ENCODE peak calls at places on chromosome 22, in ten cellular contexts. G is DND-41, Z is mesenchymal stem cell, R is GM23338, B is H54, J is NCI-H1694, E is nephron progenitor cell, F is T-helper 17 cell, C is EL, D is fibroblast of lung. V is an unnamed sample.

GRCh38 chr22:42747701-42748513 is 27.2 kb upstream of the A4GALT start:
- DNase-seq in G (no peak), Z (peak), R (no peak), B (peak), J (no peak), E (no peak), F (no peak), C (peak), D (peak), V (no peak)

GRCh38 chr22:25722223-25723015 is 19.6 kb upstream of the MYO18B start:
- DNase-seq in G (no peak), Z (no peak), R (no peak), B (no peak), J (no peak), E (no peak), F (no peak), C (no peak), D (no peak), V (no peak)

GRCh38 chr22:35102663-35103062 is 36.7 kb downstream of the ISX start:
- DNase-seq in G (no peak), Z (no peak), R (peak), B (peak), J (no peak), E (peak), F (no peak), C (peak), D (peak), V (no peak)

GRCh38 chr22:44337658-44338004 is 24.9 kb upstream of the SHISAL1 start:
- DNase-seq in G (no peak), Z (peak), R (peak), B (peak), J (no peak), E (no peak), F (no peak), C (peak), D (peak), V (no peak)

GRCh38 chr22:35972559-35972958 is 56.1 kb downstream of the RBFOX2 start:
- DNase-seq in G (no peak), Z (peak), R (no peak), B (no peak), J (no peak), E (no peak), F (no peak), C (peak), D (peak), V (no peak)

GRCh38 chr22:41380993-41381328 is 781 bp upstream of the TEF start:
- DNase-seq in G (no peak), Z (peak), R (no peak), B (peak), J (no peak), E (no peak), F (no peak), C (peak), D (peak), V (no peak)

GRCh38 chr22:27358096-27358870 is 443.3 kb downstream of the MN1 start:
- DNase-seq in G (no peak), Z (no peak), R (no peak), B (no peak), J (no peak), E (no peak), F (no peak), C (no peak), D (no peak), V (no peak)

GRCh38 chr22:41994506-41994905 is 4.1 kb upstream of the WBP2NL start:
- DNase-seq in G (no peak), Z (no peak), R (no peak), B (no peak), J (no peak), E (no peak), F (no peak), C (no peak), D (no peak), V (no peak)

GRCh38 chr22:28769394-28770085 is 3.0 kb upstream of the CCDC117 start:
- DNase-seq in G (no peak), Z (no peak), R (no peak), B (no peak), J (no peak), E (no peak), F (no peak), C (no peak), D (no peak), V (no peak)

GRCh38 chr22:43616645-43617044 is 195.5 kb downstream of the EFCAB6 start:
- DNase-seq in G (no peak), Z (no peak), R (no peak), B (no peak), J (no peak), E (no peak), F (no peak), C (no peak), D (no peak), V (no peak)

GRCh38 chr22:43514476-43515157 is 102.8 kb downstream of the MPPED1 start:
- DNase-seq in G (no peak), Z (no peak), R (peak), B (no peak), J (no peak), E (no peak), F (no peak), C (no peak), D (no peak), V (no peak)

GRCh38 chr22:19980766-19981165 is 35.9 kb downstream of the ARVCF start:
- DNase-seq in G (no peak), Z (no peak), R (no peak), B (no peak), J (no peak), E (no peak), F (no peak), C (no peak), D (no peak), V (no peak)

GRCh38 chr22:36950797-36951590 is 37.6 kb downstream of the CSF2RB start:
- DNase-seq in G (no peak), Z (no peak), R (no peak), B (no peak), J (no peak), E (no peak), F (no peak), C (no peak), D (no peak), V (no peak)

GRCh38 chr22:19615001-19615461 is 90.8 kb upstream of the CLDN5 start:
- DNase-seq in G (no peak), Z (no peak), R (no peak), B (no peak), J (no peak), E (no peak), F (no peak), C (no peak), D (no peak), V (no peak)

GRCh38 chr22:44710474-44711235 is 8.7 kb downstream of the PRR5 start:
- DNase-seq in G (peak), Z (no peak), R (no peak), B (no peak), J (no peak), E (no peak), F (no peak), C (no peak), D (no peak), V (no peak)

GRCh38 chr22:20117656-20118571 is 888 bp upstream of the TRMT2A start:
- DNase-seq in G (peak), Z (peak), R (peak), B (no peak), J (no peak), E (peak), F (peak), C (peak), D (peak), V (no peak)

GRCh38 chr22:32585737-32586136 is 111.1 kb downstream of the FBXO7 start:
- DNase-seq in G (no peak), Z (no peak), R (no peak), B (no peak), J (no peak), E (no peak), F (no peak), C (no peak), D (no peak), V (no peak)

GRCh38 chr22:50606561-50607365 is 6.2 kb downstream of the MAPK8IP2 start:
- DNase-seq in G (no peak), Z (no peak), R (no peak), B (no peak), J (no peak), E (no peak), F (no peak), C (no peak), D (no peak), V (no peak)

GRCh38 chr22:40426671-40427070 is 56.3 kb downstream of the SGSM3 start:
- DNase-seq in G (no peak), Z (peak), R (no peak), B (no peak), J (no peak), E (no peak), F (no peak), C (no peak), D (peak), V (no peak)

GRCh38 chr22:44272330-44272729 is 40.4 kb downstream of the SHISAL1 start:
- DNase-seq in G (no peak), Z (no peak), R (no peak), B (no peak), J (no peak), E (no peak), F (no peak), C (no peak), D (no peak), V (no peak)

GRCh38 chr22:21946262-21946925 is 6.3 kb downstream of the PPM1F start:
- DNase-seq in G (no peak), Z (no peak), R (no peak), B (no peak), J (no peak), E (no peak), F (no peak), C (no peak), D (no peak), V (no peak)

GRCh38 chr22:50000587-50001387 is 11.8 kb downstream of the IL17REL start:
- DNase-seq in G (no peak), Z (no peak), R (no peak), B (no peak), J (no peak), E (no peak), F (no peak), C (no peak), D (no peak), V (no peak)

GRCh38 chr22:46596032-46596441 is 24.1 kb upstream of the GRAMD4 start:
- DNase-seq in G (no peak), Z (peak), R (no peak), B (no peak), J (no peak), E (no peak), F (no peak), C (peak), D (peak), V (no peak)

GRCh38 chr22:38449776-38450175 is 5.2 kb downstream of the KCNJ4 start:
- DNase-seq in G (no peak), Z (no peak), R (no peak), B (no peak), J (no peak), E (no peak), F (no peak), C (no peak), D (no peak), V (no peak)

GRCh38 chr22:46663001-46663400 is 42.8 kb downstream of the GRAMD4 start:
- DNase-seq in G (no peak), Z (no peak), R (no peak), B (no peak), J (no peak), E (no peak), F (no peak), C (no peak), D (no peak), V (no peak)

GRCh38 chr22:50621491-50621880 is 6.5 kb downstream of the ARSA start:
- DNase-seq in G (peak), Z (no peak), R (no peak), B (no peak), J (no peak), E (no peak), F (no peak), C (no peak), D (no peak), V (no peak)

GRCh38 chr22:20810645-20811044 is 36.7 kb downstream of the SERPIND1 start:
- DNase-seq in G (no peak), Z (no peak), R (no peak), B (no peak), J (no peak), E (no peak), F (no peak), C (no peak), D (no peak), V (no peak)

GRCh38 chr22:22388055-22388454 is 120.5 kb downstream of the ZNF280B start:
- DNase-seq in G (no peak), Z (no peak), R (no peak), B (no peak), J (no peak), E (no peak), F (no peak), C (no peak), D (no peak), V (no peak)

GRCh38 chr22:32788884-32789624 is 12.5 kb upstream of the TIMP3 start:
- DNase-seq in G (no peak), Z (no peak), R (no peak), B (no peak), J (no peak), E (no peak), F (no peak), C (peak), D (peak), V (no peak)

GRCh38 chr22:19892249-19892879 is 37.7 kb upstream of the GNB1L start:
- DNase-seq in G (peak), Z (peak), R (no peak), B (no peak), J (no peak), E (peak), F (no peak), C (no peak), D (peak), V (no peak)

GRCh38 chr22:44658371-44658953 is 43.5 kb upstream of the PRR5 start:
- DNase-seq in G (no peak), Z (no peak), R (no peak), B (no peak), J (no peak), E (no peak), F (no peak), C (peak), D (peak), V (no peak)

GRCh38 chr22:26642465-26643367 is 14.7 kb upstream of the MIAT start:
- DNase-seq in G (peak), Z (no peak), R (peak), B (no peak), J (no peak), E (no peak), F (peak), C (no peak), D (peak), V (peak)

GRCh38 chr22:45897736-45898135 is 79.2 kb downstream of the WNT7B start:
- DNase-seq in G (no peak), Z (no peak), R (no peak), B (no peak), J (no peak), E (no peak), F (no peak), C (no peak), D (no peak), V (no peak)

GRCh38 chr22:50542416-50542927 is 3.2 kb upstream of the KLHDC7B start:
- DNase-seq in G (no peak), Z (no peak), R (no peak), B (no peak), J (no peak), E (no peak), F (no peak), C (no peak), D (no peak), V (no peak)

GRCh38 chr22:26124991-26125725 is 44.1 kb upstream of the SEZ6L start:
- DNase-seq in G (no peak), Z (no peak), R (no peak), B (no peak), J (no peak), E (no peak), F (no peak), C (no peak), D (no peak), V (no peak)